ENCODE peak calls at places on chromosome 4, in ten cellular contexts. One of them, this sample, is unnamed.
A peak's percentile ranks its signal among the peaks of the same experiment; 100 is the strongest.

GRCh38 chr4:129261584-129261983 is 165.6 kb downstream of the C4orf33 start:
- DNase-seq in hepatocyte: no peak
- DNase-seq in psoas muscle: no peak
- DNase-seq in AG04449: no peak
- DNase-seq in AG09319: no peak
- DNase-seq in spleen: no peak
- DNase-seq in neural progenitor cell: no peak
- DNase-seq in glutamatergic neuron: no peak
- DNase-seq in colonic mucosa: no peak
- DNase-seq in tibial nerve: no peak
- DNase-seq in this sample: no peak

GRCh38 chr4:58953575-58953974 is 1843.4 kb upstream of the IGFBP7 start:
- DNase-seq in hepatocyte: no peak
- DNase-seq in psoas muscle: no peak
- DNase-seq in AG04449: no peak
- DNase-seq in AG09319: no peak
- DNase-seq in spleen: no peak
- DNase-seq in neural progenitor cell: no peak
- DNase-seq in glutamatergic neuron: no peak
- DNase-seq in colonic mucosa: no peak
- DNase-seq in tibial nerve: no peak
- DNase-seq in this sample: no peak

GRCh38 chr4:168589154-168589553 is 92.3 kb downstream of the PALLD start:
- DNase-seq in hepatocyte: peak; percentile 27
- DNase-seq in psoas muscle: no peak
- DNase-seq in AG04449: no peak
- DNase-seq in AG09319: no peak
- DNase-seq in spleen: no peak
- DNase-seq in neural progenitor cell: no peak
- DNase-seq in glutamatergic neuron: no peak
- DNase-seq in colonic mucosa: peak; percentile 27
- DNase-seq in tibial nerve: no peak
- DNase-seq in this sample: no peak

GRCh38 chr4:185479507-185479971 is 8.0 kb upstream of the CCDC110 start:
- DNase-seq in hepatocyte: no peak
- DNase-seq in psoas muscle: no peak
- DNase-seq in AG04449: no peak
- DNase-seq in AG09319: no peak
- DNase-seq in spleen: no peak
- DNase-seq in neural progenitor cell: no peak
- DNase-seq in glutamatergic neuron: no peak
- DNase-seq in colonic mucosa: no peak
- DNase-seq in tibial nerve: no peak
- DNase-seq in this sample: no peak

GRCh38 chr4:20832821-20833220 is 132.6 kb downstream of the PACRGL start:
- DNase-seq in hepatocyte: no peak
- DNase-seq in psoas muscle: no peak
- DNase-seq in AG04449: no peak
- DNase-seq in AG09319: no peak
- DNase-seq in spleen: no peak
- DNase-seq in neural progenitor cell: no peak
- DNase-seq in glutamatergic neuron: no peak
- DNase-seq in colonic mucosa: no peak
- DNase-seq in tibial nerve: no peak
- DNase-seq in this sample: no peak

GRCh38 chr4:149343614-149344013 is 472.0 kb downstream of the IQCM start:
- DNase-seq in hepatocyte: no peak
- DNase-seq in psoas muscle: no peak
- DNase-seq in AG04449: no peak
- DNase-seq in AG09319: no peak
- DNase-seq in spleen: no peak
- DNase-seq in neural progenitor cell: no peak
- DNase-seq in glutamatergic neuron: no peak
- DNase-seq in colonic mucosa: no peak
- DNase-seq in tibial nerve: no peak
- DNase-seq in this sample: no peak

GRCh38 chr4:138751290-138751689 is 264.3 kb upstream of the NOCT start:
- DNase-seq in hepatocyte: no peak
- DNase-seq in psoas muscle: no peak
- DNase-seq in AG04449: no peak
- DNase-seq in AG09319: no peak
- DNase-seq in spleen: no peak
- DNase-seq in neural progenitor cell: no peak
- DNase-seq in glutamatergic neuron: no peak
- DNase-seq in colonic mucosa: no peak
- DNase-seq in tibial nerve: no peak
- DNase-seq in this sample: no peak

GRCh38 chr4:14236359-14236758 is 608.8 kb upstream of the BOD1L1 start:
- DNase-seq in hepatocyte: no peak
- DNase-seq in psoas muscle: no peak
- DNase-seq in AG04449: no peak
- DNase-seq in AG09319: no peak
- DNase-seq in spleen: no peak
- DNase-seq in neural progenitor cell: no peak
- DNase-seq in glutamatergic neuron: no peak
- DNase-seq in colonic mucosa: no peak
- DNase-seq in tibial nerve: no peak
- DNase-seq in this sample: no peak

GRCh38 chr4:93433840-93434239 is 394.7 kb upstream of the ATOH1 start:
- DNase-seq in hepatocyte: no peak
- DNase-seq in psoas muscle: no peak
- DNase-seq in AG04449: no peak
- DNase-seq in AG09319: no peak
- DNase-seq in spleen: no peak
- DNase-seq in neural progenitor cell: no peak
- DNase-seq in glutamatergic neuron: no peak
- DNase-seq in colonic mucosa: no peak
- DNase-seq in tibial nerve: no peak
- DNase-seq in this sample: no peak

GRCh38 chr4:33073811-33074210 is 2353.6 kb downstream of the PCDH7 start:
- DNase-seq in hepatocyte: no peak
- DNase-seq in psoas muscle: no peak
- DNase-seq in AG04449: no peak
- DNase-seq in AG09319: no peak
- DNase-seq in spleen: no peak
- DNase-seq in neural progenitor cell: peak; percentile 55
- DNase-seq in glutamatergic neuron: no peak
- DNase-seq in colonic mucosa: no peak
- DNase-seq in tibial nerve: no peak
- DNase-seq in this sample: no peak

GRCh38 chr4:16505726-16506125 is 279.5 kb upstream of the TAPT1 start:
- DNase-seq in hepatocyte: peak; percentile 22
- DNase-seq in psoas muscle: no peak
- DNase-seq in AG04449: no peak
- DNase-seq in AG09319: no peak
- DNase-seq in spleen: no peak
- DNase-seq in neural progenitor cell: peak; percentile 79
- DNase-seq in glutamatergic neuron: peak; percentile 28
- DNase-seq in colonic mucosa: no peak
- DNase-seq in tibial nerve: no peak
- DNase-seq in this sample: no peak
- TF ChIP-seq CTCF in hepatocyte: peak; percentile 20
- TF ChIP-seq CTCF in psoas muscle: no peak
- TF ChIP-seq CTCF in AG04449: peak; percentile 35
- TF ChIP-seq CTCF in AG09319: peak; percentile 24
- TF ChIP-seq CTCF in spleen: no peak
- TF ChIP-seq CTCF in neural progenitor cell: peak; percentile 68
- TF ChIP-seq CTCF in glutamatergic neuron: no peak
- TF ChIP-seq CTCF in colonic mucosa: no peak
- TF ChIP-seq CTCF in tibial nerve: no peak
- TF ChIP-seq CTCF in this sample: peak; percentile 34

DNA sequence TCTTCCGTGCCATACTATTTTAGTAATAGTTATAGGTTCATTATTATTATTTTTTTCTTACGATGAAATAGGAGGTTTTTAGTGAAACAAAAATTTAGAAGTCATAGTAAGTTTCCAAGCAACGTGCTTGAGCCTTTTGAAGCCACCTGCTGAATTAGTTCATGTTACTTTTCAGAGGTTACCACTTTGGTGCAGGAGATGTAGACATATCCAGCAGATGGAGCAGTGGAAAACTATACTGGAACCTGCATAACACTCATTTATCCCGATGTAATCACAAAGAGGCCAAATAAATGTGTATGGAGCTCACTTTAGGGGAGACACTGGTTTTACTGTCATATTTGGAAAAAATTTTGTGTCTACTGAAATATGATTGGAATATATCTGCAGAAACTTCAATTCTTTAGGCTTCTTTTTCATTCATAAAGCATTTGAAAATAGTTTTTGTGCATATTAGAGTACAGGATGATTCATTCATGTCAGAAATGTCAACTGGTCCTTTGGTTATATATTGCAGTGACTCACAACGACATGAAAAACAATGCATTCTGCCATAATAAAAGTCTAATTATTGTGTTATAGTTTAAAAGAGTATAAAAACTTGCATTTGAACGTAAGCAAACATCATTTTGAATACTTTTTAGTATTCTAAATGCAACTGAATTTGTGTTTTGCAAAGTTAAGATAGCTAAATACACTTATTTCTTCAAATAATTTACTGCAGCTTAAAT is 2182.9 kb upstream of the TENM3 start:
- DNase-seq in hepatocyte: peak; percentile 37
- DNase-seq in psoas muscle: no peak
- DNase-seq in AG04449: no peak
- DNase-seq in AG09319: no peak
- DNase-seq in spleen: no peak
- DNase-seq in neural progenitor cell: peak; percentile 39
- DNase-seq in glutamatergic neuron: no peak
- DNase-seq in colonic mucosa: no peak
- DNase-seq in tibial nerve: no peak
- DNase-seq in this sample: no peak
- TF ChIP-seq CTCF in hepatocyte: peak; percentile 51
- TF ChIP-seq CTCF in psoas muscle: no peak
- TF ChIP-seq CTCF in AG04449: no peak
- TF ChIP-seq CTCF in AG09319: peak; percentile 37
- TF ChIP-seq CTCF in spleen: no peak
- TF ChIP-seq CTCF in neural progenitor cell: peak; percentile 43
- TF ChIP-seq CTCF in glutamatergic neuron: peak; percentile 16
- TF ChIP-seq CTCF in colonic mucosa: no peak
- TF ChIP-seq CTCF in tibial nerve: no peak
- TF ChIP-seq CTCF in this sample: no peak

GRCh38 chr4:11720292-11720691 is 291.6 kb upstream of the HS3ST1 start:
- DNase-seq in hepatocyte: peak; percentile 71
- DNase-seq in psoas muscle: no peak
- DNase-seq in AG04449: no peak
- DNase-seq in AG09319: no peak
- DNase-seq in spleen: no peak
- DNase-seq in neural progenitor cell: peak; percentile 53
- DNase-seq in glutamatergic neuron: no peak
- DNase-seq in colonic mucosa: no peak
- DNase-seq in tibial nerve: no peak
- DNase-seq in this sample: no peak
- TF ChIP-seq CTCF in hepatocyte: peak; percentile 81
- TF ChIP-seq CTCF in psoas muscle: peak; percentile 35
- TF ChIP-seq CTCF in AG04449: peak; percentile 54
- TF ChIP-seq CTCF in AG09319: peak; percentile 52
- TF ChIP-seq CTCF in spleen: peak; percentile 71
- TF ChIP-seq CTCF in neural progenitor cell: peak; percentile 72
- TF ChIP-seq CTCF in glutamatergic neuron: peak; percentile 75
- TF ChIP-seq CTCF in colonic mucosa: peak; percentile 83
- TF ChIP-seq CTCF in tibial nerve: peak; percentile 72
- TF ChIP-seq CTCF in this sample: peak; percentile 63

GRCh38 chr4:83282049-83282535 is 2.5 kb downstream of the COQ2 start:
- DNase-seq in hepatocyte: peak; percentile 62
- DNase-seq in psoas muscle: no peak
- DNase-seq in AG04449: no peak
- DNase-seq in AG09319: no peak
- DNase-seq in spleen: no peak
- DNase-seq in neural progenitor cell: peak; percentile 41
- DNase-seq in glutamatergic neuron: no peak
- DNase-seq in colonic mucosa: peak; percentile 80
- DNase-seq in tibial nerve: no peak
- DNase-seq in this sample: no peak

GRCh38 chr4:83285022-83285387 is 407 bp upstream of the COQ2 start:
- DNase-seq in hepatocyte: peak; percentile 18
- DNase-seq in psoas muscle: no peak
- DNase-seq in AG04449: no peak
- DNase-seq in AG09319: peak; percentile 5
- DNase-seq in spleen: no peak
- DNase-seq in neural progenitor cell: peak; percentile 20
- DNase-seq in glutamatergic neuron: no peak
- DNase-seq in colonic mucosa: peak; percentile 53
- DNase-seq in tibial nerve: no peak
- DNase-seq in this sample: no peak

GRCh38 chr4:83281326-83281725 is 3.3 kb downstream of the COQ2 start:
- DNase-seq in hepatocyte: no peak
- DNase-seq in psoas muscle: no peak
- DNase-seq in AG04449: no peak
- DNase-seq in AG09319: no peak
- DNase-seq in spleen: no peak
- DNase-seq in neural progenitor cell: no peak
- DNase-seq in glutamatergic neuron: no peak
- DNase-seq in colonic mucosa: no peak
- DNase-seq in tibial nerve: no peak
- DNase-seq in this sample: no peak

DNA sequence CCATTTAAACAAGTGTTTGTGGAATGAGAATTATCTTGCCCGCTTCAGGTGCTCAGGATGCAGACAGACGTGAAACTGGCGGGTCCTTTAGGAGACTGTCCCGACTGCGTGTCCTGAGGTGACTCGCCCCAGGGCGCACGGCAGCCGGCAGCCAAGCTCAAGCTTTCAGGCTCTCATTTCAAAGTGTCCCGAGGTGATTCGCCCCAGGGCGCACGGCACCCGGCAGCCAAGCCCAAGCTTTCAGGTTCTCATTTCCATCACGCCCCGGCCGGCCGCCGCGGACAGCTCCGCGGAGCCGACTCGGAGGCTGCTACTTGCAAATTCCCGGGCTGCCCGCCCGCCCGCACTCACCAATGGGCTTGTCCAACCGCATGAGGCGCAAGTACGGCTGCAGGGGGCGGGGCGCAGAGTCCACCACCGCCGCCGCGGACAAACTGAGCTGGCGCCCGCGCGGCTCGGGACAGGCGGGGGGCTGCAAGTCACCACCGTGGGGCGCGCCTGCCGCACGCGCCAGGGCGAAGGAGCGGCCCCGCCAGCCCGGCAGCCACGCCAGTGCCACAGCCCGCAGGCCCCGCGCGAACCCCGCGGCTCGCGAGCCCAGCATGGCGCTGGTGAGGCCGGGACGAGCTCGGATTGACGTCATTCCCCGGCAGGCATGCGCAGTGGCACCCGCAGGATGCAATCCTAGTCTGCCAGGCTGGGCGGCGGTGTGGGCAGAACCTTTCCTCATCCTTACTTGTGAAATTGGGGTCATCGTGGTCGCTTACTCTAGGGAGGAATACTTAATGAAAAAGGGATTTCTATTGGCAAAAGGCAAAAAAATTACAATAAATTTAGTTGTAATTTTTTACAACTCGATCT is at the start of gene COQ2:
- DNase-seq in hepatocyte: peak; percentile 97
- DNase-seq in psoas muscle: peak; percentile 99
- DNase-seq in AG04449: peak; percentile 67
- DNase-seq in AG09319: peak; percentile 88
- DNase-seq in spleen: peak; percentile 99
- DNase-seq in neural progenitor cell: peak; percentile 97
- DNase-seq in glutamatergic neuron: peak; percentile 98
- DNase-seq in colonic mucosa: peak; percentile 98
- DNase-seq in tibial nerve: peak; percentile 91
- DNase-seq in this sample: peak; percentile 67
- TF ChIP-seq CTCF in hepatocyte: no peak
- TF ChIP-seq CTCF in psoas muscle: peak; percentile 20
- TF ChIP-seq CTCF in AG04449: peak; percentile 45
- TF ChIP-seq CTCF in AG09319: no peak
- TF ChIP-seq CTCF in spleen: peak; percentile 49
- TF ChIP-seq CTCF in neural progenitor cell: peak; percentile 33
- TF ChIP-seq CTCF in glutamatergic neuron: peak; percentile 44
- TF ChIP-seq CTCF in colonic mucosa: peak; percentile 18
- TF ChIP-seq CTCF in tibial nerve: peak; percentile 33
- TF ChIP-seq CTCF in this sample: peak; percentile 12

GRCh38 chr4:143336828-143337599 is at the start of gene GAB1:
- DNase-seq in hepatocyte: peak; percentile 92
- DNase-seq in psoas muscle: peak; percentile 88
- DNase-seq in AG04449: no peak
- DNase-seq in AG09319: no peak
- DNase-seq in spleen: peak; percentile 94
- DNase-seq in neural progenitor cell: peak; percentile 94
- DNase-seq in glutamatergic neuron: peak; percentile 72
- DNase-seq in colonic mucosa: peak; percentile 82
- DNase-seq in tibial nerve: peak; percentile 61
- DNase-seq in this sample: no peak
- TF ChIP-seq CTCF in hepatocyte: peak; percentile 35
- TF ChIP-seq CTCF in psoas muscle: no peak
- TF ChIP-seq CTCF in AG04449: peak; percentile 19
- TF ChIP-seq CTCF in AG09319: no peak
- TF ChIP-seq CTCF in spleen: no peak
- TF ChIP-seq CTCF in neural progenitor cell: no peak
- TF ChIP-seq CTCF in glutamatergic neuron: no peak
- TF ChIP-seq CTCF in colonic mucosa: peak; percentile 14
- TF ChIP-seq CTCF in tibial nerve: no peak
- TF ChIP-seq CTCF in this sample: peak; percentile 36